ENCODE peak calls at places on chromosomes 13 and 19, in seven cellular contexts. J is GM23338, R is body of pancreas, F is PC-3, G is heart right ventricle, Z is BJ, U is transverse colon. X is an unnamed sample. For H3K27me3 and H3K36me3, the result is how much of the 10 kb centered on the place peaks cover.

GRCh38 chr13:77028202-77028601 is 1.2 kb upstream of the FBXL3 start:
- DNase-seq in J (no peak), R (no peak), F (no peak), G (peak), Z (no peak), U (no peak), X (no peak)

GRCh38 chr13:23618341-23618740 is 48.1 kb downstream of the TNFRSF19 start:
- DNase-seq in J (peak), R (no peak), F (peak), G (no peak), Z (peak), U (no peak), X (no peak)

GRCh38 chr19:55373993-55374757 is 2.5 kb upstream of the TMEM190 start:
- DNase-seq in J (no peak), R (no peak), F (no peak), G (no peak), Z (no peak), U (no peak), X (no peak)

GRCh38 chr13:64029343-64030093 is 2613.9 kb upstream of the PCDH20 start:
- DNase-seq in J (peak), R (no peak), F (no peak), G (no peak), Z (no peak), U (no peak), X (no peak)

GRCh38 chr13:97223711-97224461 is 1.8 kb downstream of the MBNL2 start:
- DNase-seq in J (peak), R (peak), F (peak), G (peak), Z (peak), U (peak), X (peak)

GRCh38 chr19:45136507-45137178 is 24.1 kb downstream of the NKPD1 start:
- DNase-seq in J (no peak), R (no peak), F (no peak), G (no peak), Z (no peak), U (no peak), X (peak)

GRCh38 chr13:30002577-30002976 is 152.2 kb upstream of the UBL3 start:
- DNase-seq in J (no peak), R (no peak), F (peak), G (no peak), Z (peak), U (no peak), X (no peak)

GRCh38 chr19:29629836-29630534 is 23.9 kb downstream of the POP4 start:
- DNase-seq in J (no peak), R (no peak), F (peak), G (no peak), Z (no peak), U (no peak), X (no peak)

GRCh38 chr13:50236898-50237318 is 221.7 kb downstream of the KCNRG start:
- DNase-seq in J (no peak), R (no peak), F (no peak), G (no peak), Z (no peak), U (no peak), X (no peak)

GRCh38 chr13:22933571-22934181 is 247.1 kb upstream of the SGCG start:
- DNase-seq in J (no peak), R (no peak), F (no peak), G (no peak), Z (no peak), U (no peak), X (no peak)

GRCh38 chr19:38723606-38724379 is 20.5 kb downstream of the CAPN12 start:
- DNase-seq in J (no peak), R (no peak), F (no peak), G (no peak), Z (no peak), U (no peak), X (no peak)
- H3K27me3 ChIP-seq in J (under half), R (under half), F (under half), G (under half), Z (under half), U (under half), X (under half)

GRCh38 chr19:15575406-15575805 is 39.6 kb upstream of the CYP4F8 start:
- DNase-seq in J (no peak), R (no peak), F (no peak), G (no peak), Z (no peak), U (no peak), X (no peak)
- H3K36me3 ChIP-seq in J (under half), R (under half), F (under half), G (under half), Z (under half), U (under half), X (under half)

GRCh38 chr19:2425622-2426581 is 1.5 kb downstream of the TIMM13 start:
- DNase-seq in J (no peak), R (no peak), F (no peak), G (no peak), Z (no peak), U (no peak), X (peak)
- TF ChIP-seq CTCF in J (no peak), R (no peak), F (no peak), G (no peak), Z (no peak), U (no peak), X (no peak)

GRCh38 chr19:1768918-1769644 is 15.8 kb downstream of the ONECUT3 start:
- DNase-seq in J (no peak), R (no peak), F (no peak), G (no peak), Z (no peak), U (no peak), X (no peak)
- H3K27me3 ChIP-seq in J (half or more), R (half or more), F (under half), G (half or more), Z (under half), U (half or more), X (half or more)